ENCODE peak calls at places on chromosomes 16 and 17, in eight cellular contexts. C is left lung; T is stimulated activated CD4-positive, alpha-beta T cell treated with anti-CD3 and anti-CD28 coated beads, Interleukin-12 subunit alpha, Interleukin-12 subunit beta, amount 100 ng/mL, for 4 hours; N is NCI-H187 treated with DMSO at 0.1 percent for 48 hours; D is NCI-H2029; I is AG09319; E is KBM-7; O is DMS 273 treated with DMSO at 0.1 percent for 48 hours. G is an unnamed sample.

GRCh38 chr16:70656712-70657263 is 10.4 kb downstream of the IL34 start:
- DNase-seq in E (no peak), O (no peak), T (no peak), D (no peak), I (no peak), C (no peak), N (no peak), G (no peak)

GRCh38 chr17:4357030-4357635 is 9.3 kb downstream of the UBE2G1 start:
- DNase-seq in C (no peak), O (no peak), T (no peak), D (no peak), I (no peak), N (no peak), E (no peak), G (no peak)

GRCh38 chr17:81371910-81372760 is 23.1 kb upstream of the BAHCC1 start:
- DNase-seq in N (no peak), E (no peak), O (no peak), I (no peak), C (no peak), D (no peak), T (no peak), G (peak; percentile 49)

GRCh38 chr17:21360048-21360447 is 16.1 kb upstream of the KCNJ12 start:
- DNase-seq in E (peak; percentile 31), T (no peak), O (no peak), C (peak; percentile 32), D (no peak), N (no peak), I (no peak), G (no peak)

GRCh38 chr16:68356249-68356918 is 45.6 kb downstream of the PRMT7 start:
- DNase-seq in O (no peak), C (peak; percentile 76), N (no peak), D (no peak), T (peak; percentile 50), E (peak; percentile 99), I (no peak), G (no peak)

GRCh38 chr17:8120520-8121443 is 2.5 kb upstream of the ALOXE3 start:
- DNase-seq in E (peak; percentile 90), I (no peak), C (peak; percentile 86), D (peak; percentile 38), N (no peak), O (peak; percentile 70), T (peak; percentile 84), G (peak; percentile 78)

GRCh38 chr17:31571124-31571892 is 179.8 kb downstream of the RAB11FIP4 start:
- DNase-seq in C (no peak), E (no peak), O (no peak), N (no peak), T (no peak), I (peak; percentile 83), D (no peak), G (no peak)

GRCh38 chr17:4945176-4945943 is 3.0 kb downstream of the PFN1 start:
- DNase-seq in I (peak; percentile 68), C (peak; percentile 93), E (no peak), T (peak; percentile 78), O (peak; percentile 21), N (no peak), D (no peak), G (no peak)

GRCh38 chr16:59204589-59204988 is 470.5 kb upstream of the GOT2 start:
- DNase-seq in O (no peak), D (no peak), T (no peak), E (no peak), I (no peak), N (no peak), C (no peak), G (no peak)

GRCh38 chr17:17020821-17021193 is 21.4 kb upstream of the MPRIP start:
- DNase-seq in I (no peak), O (no peak), C (peak; percentile 37), D (no peak), N (no peak), E (no peak), T (no peak), G (no peak)

GRCh38 chr16:57411362-57411976 is 6.9 kb downstream of the CCL17 start:
- DNase-seq in O (no peak), T (no peak), E (no peak), N (no peak), C (no peak), D (no peak), I (no peak), G (no peak)

GRCh38 chr17:63842173-63842539 is 329 bp downstream of the SMARCD2 start:
- DNase-seq in E (peak; percentile 41), T (peak; percentile 44), I (no peak), D (no peak), N (no peak), C (peak; percentile 90), O (no peak), G (peak; percentile 67)

GRCh38 chr17:4594406-4595349 is 10.3 kb downstream of the SMTNL2 start:
- DNase-seq in E (peak; percentile 65), D (no peak), N (no peak), O (no peak), T (peak; percentile 33), I (no peak), C (peak; percentile 85), G (peak; percentile 79)

GRCh38 chr16:30875881-30876791 is 17.7 kb downstream of the BCL7C start:
- DNase-seq in E (peak; percentile 84), C (no peak), I (no peak), O (no peak), N (no peak), D (no peak), T (no peak), G (no peak)

GRCh38 chr17:56700919-56701420 is 107.5 kb downstream of the NOG start:
- DNase-seq in N (no peak), T (no peak), O (no peak), C (no peak), I (no peak), D (no peak), E (no peak), G (no peak)

GRCh38 chr17:57086069-57086930 is 1.3 kb downstream of the AKAP1 start:
- DNase-seq in I (no peak), D (peak; percentile 28), T (peak; percentile 9), O (no peak), N (no peak), C (peak; percentile 83), E (peak; percentile 34), G (peak; percentile 36)

GRCh38 chr16:23088018-23088417 is 61.2 kb downstream of the USP31 start:
- DNase-seq in E (no peak), C (no peak), D (no peak), I (no peak), O (no peak), N (no peak), T (no peak), G (no peak)

GRCh38 chr16:50862818-50863672 is 121.2 kb downstream of the CYLD start:
- DNase-seq in O (no peak), I (no peak), D (no peak), C (no peak), T (no peak), E (no peak), N (no peak), G (no peak)

GRCh38 chr16:75043175-75043937 is 44.5 kb downstream of the ZNRF1 start:
- DNase-seq in E (peak; percentile 94), D (no peak), O (no peak), T (no peak), C (no peak), I (no peak), N (no peak), G (no peak)

GRCh38 chr17:81924557-81925532 is 2.7 kb downstream of the MAFG start:
- DNase-seq in I (no peak), N (no peak), T (no peak), E (no peak), O (no peak), C (no peak), D (no peak), G (no peak)

GRCh38 chr17:79850571-79851460 is 11.6 kb upstream of the CBX4 start:
- DNase-seq in N (no peak), I (no peak), C (no peak), O (no peak), T (no peak), E (no peak), D (no peak), G (no peak)

GRCh38 chr17:48613862-48614694 is 1.0 kb downstream of the HOXB8 start:
- DNase-seq in C (no peak), D (no peak), E (no peak), O (no peak), I (no peak), N (no peak), T (no peak), G (peak; percentile 61)

GRCh38 chr17:7294614-7295153 is at the start of gene YBX2:
- DNase-seq in C (peak; percentile 88), D (peak; percentile 55), N (peak; percentile 30), I (no peak), O (no peak), T (peak; percentile 70), E (peak; percentile 60), G (peak; percentile 93)

GRCh38 chr16:54447606-54448440 is 161.2 kb upstream of the IRX3 start:
- DNase-seq in O (no peak), D (no peak), N (no peak), I (no peak), E (peak; percentile 70), T (no peak), C (no peak), G (no peak)

GRCh38 chr17:82055023-82055964 is 3.6 kb downstream of the GPS1 start:
- DNase-seq in I (no peak), C (peak; percentile 56), N (no peak), E (no peak), D (no peak), T (no peak), O (no peak), G (no peak)

GRCh38 chr16:75899163-75899562 is 172.9 kb upstream of the CPHXL start:
- DNase-seq in I (no peak), O (no peak), D (no peak), N (no peak), E (no peak), T (no peak), C (no peak), G (no peak)

GRCh38 chr16:10600792-10601443 is 20.5 kb upstream of the EMP2 start:
- DNase-seq in N (no peak), C (no peak), I (no peak), E (no peak), D (no peak), T (no peak), O (no peak), G (no peak)